ENCODE peak calls at places on chromosomes 2 and 18, in ten cellular contexts. J is MV-4-11; Y is T-helper 2 cell treated with Interferon-gamma antibody and Interleukin-4, amounts not matched to agents 5 μg/mL and 100 μg/mL, for 36 hours; D is activated effector memory CD4-positive, alpha-beta T cell treated with anti-CD3 and anti-CD28 coated beads, Interleukin-2, amount 50 U/mL, for 16 hours; W is HT-29; L is T-helper 17 cell; B is mucosa of gallbladder; U is B cell; P is GM06990; T is H1. A is an unnamed sample.

GRCh38 chr2:60958361-60958760 is 59.2 kb upstream of the PEX13 start:
- DNase-seq in U (no peak), L (no peak), D (no peak), W (no peak), Y (no peak), P (no peak), J (no peak), T (no peak), B (no peak), A (no peak)

GRCh38 chr18:30359521-30359920 is 683.0 kb downstream of the DSC3 start:
- DNase-seq in U (no peak), Y (no peak), W (no peak), B (no peak), L (no peak), D (no peak), P (no peak), T (no peak), J (peak), A (no peak)

GRCh38 chr2:10449838-10450691 is 1.9 kb upstream of the ODC1 start:
- DNase-seq in B (peak), T (no peak), J (no peak), L (no peak), Y (no peak), U (no peak), P (no peak), D (no peak), W (peak), A (no peak)

GRCh38 chr18:52339891-52340371 is at the start of gene DCC:
- DNase-seq in P (peak), T (peak), B (peak), L (no peak), D (no peak), W (no peak), J (peak), Y (no peak), U (no peak), A (peak)

GRCh38 chr2:112153179-112153490 is 14.9 kb downstream of the FBLN7 start:
- DNase-seq in P (no peak), J (no peak), W (no peak), B (no peak), L (no peak), T (peak), Y (no peak), U (no peak), D (peak), A (no peak)

GRCh38 chr2:99255491-99256318 is at the start of gene LYG2:
- DNase-seq in U (no peak), D (no peak), P (no peak), W (no peak), L (no peak), J (peak), Y (no peak), B (no peak), T (no peak), A (no peak)

GRCh38 chr2:48248251-48248933 is 281.6 kb upstream of the STON1 start:
- DNase-seq in P (peak), B (no peak), Y (peak), W (no peak), U (no peak), J (no peak), L (no peak), D (no peak), T (no peak), A (peak)

GRCh38 chr2:62313433-62314227 is 117.7 kb downstream of the B3GNT2 start:
- DNase-seq in P (peak), D (no peak), U (peak), J (no peak), W (no peak), B (no peak), L (no peak), T (no peak), Y (peak), A (peak)

A was measured in GM12865.